ENCODE peak calls at places on chromosomes 16 and 17, in five cellular contexts. M is neuronal stem cell, V is H1, U is mesenchymal stem cell, I is trophoblast cell. Z is an unnamed sample.

GRCh38 chr17:17890773-17891759 is 54.3 kb upstream of the SREBF1 start:
- DNase-seq in M (no peak), V (no peak), U (peak), I (peak), Z (peak)

GRCh38 chr16:15607700-15608396 is 35.1 kb downstream of the MARF1 start:
- DNase-seq in M (no peak), V (no peak), U (peak), I (no peak), Z (no peak)

GRCh38 chr17:82351713-82352488 is 7.1 kb upstream of the TEX19 start:
- DNase-seq in M (peak), V (peak), U (peak), I (peak), Z (peak)

GRCh38 chr16:2480948-2481347 is 6.0 kb downstream of the TBC1D24 start:
- DNase-seq in M (no peak), V (no peak), U (no peak), I (no peak), Z (no peak)

GRCh38 chr17:17663160-17664072 is 17.8 kb upstream of the RAI1 start:
- DNase-seq in M (peak), V (peak), U (peak), I (peak), Z (peak)

GRCh38 chr17:40074871-40075215 is 12.1 kb downstream of the THRA start:
- DNase-seq in M (no peak), V (no peak), U (no peak), I (no peak), Z (no peak)

GRCh38 chr17:27490391-27490790 is 34.1 kb downstream of the KSR1 start:
- DNase-seq in M (no peak), V (no peak), U (no peak), I (no peak), Z (no peak)

GRCh38 chr17:66043419-66043818 is 148.5 kb downstream of the CEP112 start:
- DNase-seq in M (no peak), V (no peak), U (no peak), I (no peak), Z (no peak)

GRCh38 chr17:2415081-2415480 is 14.2 kb upstream of the MNT start:
- DNase-seq in M (no peak), V (no peak), U (no peak), I (no peak), Z (no peak)

GRCh38 chr17:3034578-3034920 is 28.9 kb downstream of the OR1D5 start:
- DNase-seq in M (no peak), V (no peak), U (no peak), I (no peak), Z (no peak)

GRCh38 chr17:31917065-31917529 is 15.6 kb upstream of the UTP6 start:
- DNase-seq in M (no peak), V (no peak), U (no peak), I (peak), Z (peak)

GRCh38 chr17:77364941-77365583 is 224.3 kb downstream of the SEC14L1 start:
- DNase-seq in M (no peak), V (no peak), U (no peak), I (no peak), Z (no peak)

GRCh38 chr17:82978765-82979349 is 100.6 kb upstream of the METRNL start:
- DNase-seq in M (no peak), V (no peak), U (no peak), I (no peak), Z (no peak)

GRCh38 chr17:32609085-32609484 is 122.3 kb downstream of the CDK5R1 start:
- DNase-seq in M (no peak), V (no peak), U (no peak), I (no peak), Z (no peak)

GRCh38 chr16:49519741-49520140 is 146.1 kb downstream of the C16orf78 start:
- DNase-seq in M (no peak), V (no peak), U (no peak), I (no peak), Z (no peak)

GRCh38 chr17:59341922-59342321 is 10.5 kb downstream of the YPEL2 start:
- DNase-seq in M (no peak), V (no peak), U (no peak), I (no peak), Z (no peak)

GRCh38 chr17:77898521-77899434 is 59.7 kb upstream of the TNRC6C start:
- DNase-seq in M (no peak), V (no peak), U (no peak), I (no peak), Z (no peak)

GRCh38 chr17:49990921-49991320 is 4.1 kb downstream of the DLX3 start:
- DNase-seq in M (no peak), V (no peak), U (no peak), I (no peak), Z (peak)

GRCh38 chr16:85782476-85782875 is 16.9 kb downstream of the EMC8 start:
- DNase-seq in M (no peak), V (no peak), U (no peak), I (no peak), Z (no peak)

DNA sequence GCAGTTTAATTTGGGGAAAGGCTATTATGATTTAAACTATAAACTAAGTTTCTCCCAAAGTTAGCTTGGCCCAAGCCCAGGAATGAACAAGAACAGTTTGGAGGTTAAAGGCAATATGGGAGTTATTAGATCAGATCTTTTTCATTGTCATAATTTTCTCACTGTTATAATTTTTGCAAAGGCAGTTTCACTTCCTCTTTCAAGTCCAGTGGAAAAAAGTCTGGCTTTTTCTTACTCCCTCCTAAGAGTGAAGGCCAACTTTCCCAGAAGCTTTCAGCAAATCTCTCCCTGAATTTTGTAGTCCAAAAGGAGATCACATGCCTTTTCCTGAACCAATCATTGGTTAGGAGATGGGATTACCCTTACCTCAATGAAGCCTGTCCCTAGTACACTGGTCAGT is 9.1 kb upstream of the BLMH start:
- DNase-seq in M (no peak), V (no peak), U (no peak), I (no peak), Z (no peak)
- H2BK12ac ChIP-seq in M (no peak), V (no peak), U (no peak), I (no peak), Z (no peak)

GRCh38 chr16:66952430-66953139 is 8.5 kb upstream of the CES3 start:
- DNase-seq in M (no peak), V (no peak), U (no peak), I (no peak), Z (no peak)

GRCh38 chr16:66950971-66951790 is 9.9 kb upstream of the CES3 start:
- DNase-seq in M (no peak), V (no peak), U (no peak), I (no peak), Z (no peak)

GRCh38 chr16:66954097-66954659 is 6.9 kb upstream of the CES3 start:
- DNase-seq in M (no peak), V (peak), U (peak), I (peak), Z (peak)

GRCh38 chr16:66950437-66950836 is 10.6 kb upstream of the CES3 start:
- DNase-seq in M (no peak), V (no peak), U (no peak), I (no peak), Z (no peak)

DNA sequence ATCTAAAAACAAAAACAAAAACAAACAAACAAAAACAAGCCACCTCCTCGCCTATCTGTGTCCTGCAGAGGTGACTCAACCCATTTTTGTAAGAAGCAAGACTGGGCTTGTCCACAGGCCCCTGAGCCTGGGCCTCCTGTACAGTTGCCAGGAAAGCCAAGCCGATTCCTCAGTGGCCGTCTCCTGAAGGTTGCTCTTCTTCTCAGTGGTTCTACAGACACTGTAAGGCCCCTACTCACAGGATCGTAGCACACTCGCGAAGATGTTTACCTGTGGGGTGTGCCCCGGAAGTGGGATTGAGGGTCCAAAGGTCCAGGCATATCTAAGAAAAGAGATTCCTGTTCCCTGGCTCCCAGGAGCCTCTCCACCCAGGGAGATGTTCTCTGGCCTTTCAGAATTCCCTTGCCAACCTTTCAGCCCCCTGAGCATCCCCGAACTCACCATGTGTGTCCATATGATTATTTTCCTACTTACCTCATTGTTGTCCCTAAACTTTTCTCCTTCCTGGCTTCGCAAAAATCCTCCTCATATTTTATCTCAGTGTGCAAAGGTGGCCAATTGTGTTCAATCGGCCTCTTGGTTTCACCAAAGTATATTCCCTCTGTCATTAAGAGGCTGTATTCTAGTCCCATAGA is 7.5 kb upstream of the CES3 start:
- DNase-seq in M (no peak), V (no peak), U (no peak), I (no peak), Z (no peak)
- H2BK12ac ChIP-seq in M (no peak), V (no peak), U (no peak), I (no peak), Z (no peak)

DNA sequence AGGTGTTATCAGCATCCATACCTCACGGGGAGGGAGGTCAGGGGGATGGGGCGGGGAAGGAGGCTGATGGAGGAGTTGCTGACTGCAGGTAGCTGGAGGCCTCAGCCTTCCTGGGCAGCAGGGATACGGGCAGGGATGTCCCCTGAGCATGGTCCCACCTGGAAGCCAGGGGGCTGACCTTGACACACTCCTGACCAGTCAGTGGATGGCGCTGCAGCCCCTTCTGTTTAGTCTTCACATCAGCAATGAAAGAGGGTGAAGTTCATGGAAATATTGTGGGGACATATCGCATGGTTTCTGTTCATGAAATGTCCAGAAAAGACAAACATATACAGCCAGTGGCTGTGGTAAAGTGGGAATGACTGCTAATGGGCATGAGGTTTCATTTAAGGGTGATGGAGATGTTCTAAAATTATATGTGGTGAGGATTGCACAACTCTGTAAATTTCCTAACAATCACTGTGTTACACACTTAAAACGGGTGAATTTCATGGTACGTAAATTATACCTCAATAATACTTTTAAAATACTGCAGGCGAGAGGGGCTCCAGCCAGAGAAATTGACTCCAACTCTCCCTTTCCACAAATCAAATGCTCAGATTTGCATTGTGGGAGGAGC is 489.6 kb downstream of the CDH13 start:
- DNase-seq in M (no peak), V (no peak), U (peak), I (no peak), Z (peak)
- H2BK12ac ChIP-seq in M (no peak), V (no peak), U (no peak), I (no peak), Z (no peak)

DNA sequence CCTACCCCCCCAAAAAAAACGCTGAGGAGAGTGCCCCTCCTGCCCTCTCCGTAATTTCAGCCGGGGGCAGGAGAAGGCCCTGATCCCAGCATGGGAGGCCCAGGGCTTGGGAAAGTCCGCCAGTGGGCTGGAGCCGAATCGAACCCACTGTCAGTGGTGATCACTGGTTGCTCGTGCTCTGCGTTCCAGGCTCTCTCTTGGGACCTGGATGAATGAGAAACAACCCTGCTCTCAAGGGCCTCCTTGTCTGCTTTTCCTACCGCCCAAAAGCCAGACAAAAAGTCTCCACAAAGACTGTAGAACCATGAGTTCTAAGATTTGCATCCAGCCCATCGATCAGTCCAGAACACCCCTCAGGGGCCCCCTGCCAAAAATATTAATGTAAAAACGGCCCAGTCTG is 8.1 kb downstream of the ARHGAP23 start:
- DNase-seq in M (no peak), V (no peak), U (no peak), I (no peak), Z (no peak)
- H2BK12ac ChIP-seq in M (no peak), V (no peak), U (no peak), I (no peak), Z (no peak)

GRCh38 chr16:23121024-23121423 is 28.2 kb downstream of the USP31 start:
- DNase-seq in M (no peak), V (no peak), U (no peak), I (no peak), Z (no peak)
- H2BK12ac ChIP-seq in M (no peak), V (no peak), U (no peak), I (no peak), Z (no peak)

GRCh38 chr16:84199097-84199496 is 8.1 kb downstream of the ADAD2 start:
- DNase-seq in M (no peak), V (no peak), U (no peak), I (no peak), Z (no peak)
- H2BK12ac ChIP-seq in M (no peak), V (peak), U (no peak), I (no peak), Z (no peak)

Z was measured in H9.